ENCODE peak calls at places on chromosomes 4 and X, in nine cellular contexts. Z is MM.1S; Y is RWPE2; F is upper lobe of right lung; E is sigmoid colon; G is CD8-positive, alpha-beta T cell; U is ovary; S is fibroblast of lung; J is esophagus squamous epithelium. O is an unnamed sample.

GRCh38 chr4:18063079-18063478 is 41.5 kb upstream of the LCORL start:
- DNase-seq in F (no peak), G (no peak), E (no peak), U (no peak), Z (no peak), Y (no peak), J (no peak), S (no peak), O (no peak)

GRCh38 chr4:2936773-2937145 is 26.4 kb downstream of the NOP14 start:
- DNase-seq in J (no peak), G (peak; percentile 45), Z (no peak), F (peak; percentile 60), E (peak; percentile 58), Y (peak; percentile 85), S (peak; percentile 85), U (peak; percentile 24), O (no peak)

GRCh38 chr4:170388255-170388654 is 298.5 kb upstream of the AADAT start:
- DNase-seq in F (no peak), Z (no peak), U (no peak), G (no peak), S (peak; percentile 52), Y (no peak), J (no peak), E (no peak), O (peak; percentile 81)

GRCh38 chr4:149056615-149057014 is 614.4 kb upstream of the NR3C2 start:
- DNase-seq in F (no peak), J (no peak), E (no peak), G (no peak), U (no peak), Z (no peak), Y (no peak), S (no peak), O (no peak)

GRCh38 chrX:134146493-134146892 is 90.5 kb upstream of the CCDC160 start:
- DNase-seq in U (no peak), J (no peak), E (no peak), Z (no peak), S (no peak), Y (no peak), F (no peak), G (no peak), O (no peak)

GRCh38 chrX:39852496-39852895 is 245.3 kb downstream of the BCOR start:
- DNase-seq in J (no peak), Y (no peak), G (no peak), U (no peak), E (no peak), S (no peak), Z (no peak), F (no peak), O (no peak)

GRCh38 chr4:185039508-185040273 is 21.4 kb downstream of the HELT start:
- DNase-seq in Y (no peak), Z (peak; percentile 71), E (peak; percentile 71), S (peak; percentile 36), J (no peak), U (peak; percentile 38), F (no peak), G (peak; percentile 47), O (peak; percentile 5)

GRCh38 chr4:87912164-87913004 is 63.1 kb upstream of the SPP1 start:
- DNase-seq in Z (no peak), F (no peak), G (no peak), E (no peak), Y (no peak), S (no peak), U (no peak), J (no peak), O (no peak)

GRCh38 chr4:147808447-147808846 is 76.6 kb downstream of the ARHGAP10 start:
- DNase-seq in J (no peak), Y (no peak), E (no peak), F (no peak), Z (no peak), G (no peak), U (no peak), S (no peak), O (no peak)

GRCh38 chr4:121462660-121463261 is 81.9 kb upstream of the QRFPR start:
- DNase-seq in U (no peak), S (peak; percentile 69), F (no peak), Y (no peak), Z (peak; percentile 83), E (no peak), G (peak; percentile 21), J (no peak), O (peak; percentile 7)

GRCh38 chrX:67503453-67503852 is 40.4 kb upstream of the AR start:
- DNase-seq in E (no peak), G (no peak), Y (no peak), F (no peak), Z (no peak), J (no peak), U (no peak), S (no peak), O (no peak)

GRCh38 chr4:147769386-147769785 is 37.5 kb downstream of the ARHGAP10 start:
- DNase-seq in E (no peak), J (no peak), G (no peak), F (no peak), Z (no peak), Y (no peak), U (no peak), S (peak; percentile 45), O (no peak)

DNA sequence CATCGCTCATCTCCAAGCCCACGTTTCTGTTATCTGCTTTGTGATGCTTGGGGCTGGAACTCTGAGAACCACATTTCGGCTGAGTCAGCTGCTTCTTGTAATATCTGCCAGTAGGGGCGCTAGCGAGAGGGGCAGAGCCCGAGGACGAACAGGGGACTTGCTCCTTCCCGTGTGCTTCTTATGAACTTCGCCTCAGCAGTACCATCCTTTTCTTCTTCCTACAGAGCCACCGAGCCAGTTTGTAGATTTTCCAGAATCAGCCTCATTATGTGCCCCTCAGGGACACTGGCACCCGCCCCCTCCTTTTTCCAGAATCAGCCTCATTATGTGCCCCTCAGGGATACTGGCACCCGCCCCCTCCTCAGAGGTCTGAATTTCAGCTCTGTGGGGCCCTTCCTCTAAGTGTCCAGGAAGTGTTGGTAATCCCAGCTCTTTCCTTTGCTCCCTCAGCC is 441.7 kb upstream of the RASGEF1B start:
- DNase-seq in F (no peak), S (no peak), J (no peak), Z (peak; percentile 42), U (no peak), Y (no peak), E (no peak), G (peak; percentile 53), O (no peak)
- H3K4me3 ChIP-seq in F (no peak overlapping the region), S (no peak overlapping the region), J (no peak overlapping the region), Z (no peak overlapping the region), U (no peak overlapping the region), Y (no peak overlapping the region), E (no peak overlapping the region), G (no peak overlapping the region), O (no peak overlapping the region)

GRCh38 chr4:4880492-4880891 is 21.0 kb downstream of the MSX1 start:
- DNase-seq in F (no peak), U (no peak), E (no peak), Z (no peak), J (no peak), Y (no peak), S (no peak), G (no peak), O (no peak)
- TF ChIP-seq CTCF in F (peak; percentile 24), U (no peak), E (no peak), Z (peak; percentile 18), J (no peak), Y (peak; percentile 55), S (peak; percentile 41), G (no peak), O (no peak)

GRCh38 chrX:45765726-45766125 is 565.0 kb upstream of the DIPK2B start:
- DNase-seq in Z (no peak), G (no peak), Y (no peak), S (no peak), F (no peak), E (no peak), J (no peak), U (no peak), O (no peak)

GRCh38 chrX:45767021-45767491 is 566.4 kb upstream of the DIPK2B start:
- DNase-seq in Y (no peak), Z (no peak), S (peak; percentile 48), F (no peak), J (no peak), G (no peak), U (no peak), E (no peak), O (no peak)

GRCh38 chrX:45769919-45770582 is 569.4 kb upstream of the DIPK2B start:
- DNase-seq in Y (no peak), U (peak; percentile 66), E (peak; percentile 91), F (peak; percentile 85), Z (no peak), J (peak; percentile 2), G (no peak), S (peak; percentile 95), O (no peak)

GRCh38 chrX:45771114-45771513 is 570.4 kb upstream of the DIPK2B start:
- DNase-seq in Z (no peak), Y (peak; percentile 55), G (no peak), F (no peak), U (peak; percentile 21), E (peak; percentile 77), J (no peak), S (peak; percentile 95), O (peak; percentile 75)

GRCh38 chrX:45768666-45769065 is 568.0 kb upstream of the DIPK2B start:
- DNase-seq in J (no peak), Y (no peak), S (no peak), Z (no peak), F (no peak), G (no peak), U (no peak), E (no peak), O (no peak)
- H3K4me3 ChIP-seq in J (peak overlapping the region; percentile 19), Y (peak overlapping the region; percentile 53), S (peak overlapping the region; percentile 98), Z (no peak overlapping the region), F (peak overlapping the region; percentile 57), G (peak overlapping the region; percentile 38), U (peak overlapping the region; percentile 38), E (peak overlapping the region; percentile 47), O (peak overlapping the region; percentile 65)

GRCh38 chrX:71543316-71543715 is 10.4 kb downstream of the OGT start:
- DNase-seq in G (no peak), Y (no peak), E (no peak), J (no peak), Z (no peak), F (no peak), S (peak; percentile 86), U (no peak), O (no peak)

GRCh38 chrX:71545364-71545763 is 12.5 kb downstream of the OGT start:
- DNase-seq in G (peak; percentile 33), E (no peak), F (no peak), J (no peak), U (no peak), Y (no peak), Z (no peak), S (no peak), O (no peak)

GRCh38 chrX:71550578-71550977 is 17.7 kb downstream of the OGT start:
- DNase-seq in E (no peak), Z (no peak), Y (no peak), F (no peak), J (no peak), U (no peak), S (no peak), G (no peak), O (no peak)

GRCh38 chrX:71546879-71547278 is 14.0 kb downstream of the OGT start:
- DNase-seq in Z (no peak), F (no peak), Y (no peak), G (no peak), U (no peak), S (no peak), J (no peak), E (no peak), O (no peak)

DNA sequence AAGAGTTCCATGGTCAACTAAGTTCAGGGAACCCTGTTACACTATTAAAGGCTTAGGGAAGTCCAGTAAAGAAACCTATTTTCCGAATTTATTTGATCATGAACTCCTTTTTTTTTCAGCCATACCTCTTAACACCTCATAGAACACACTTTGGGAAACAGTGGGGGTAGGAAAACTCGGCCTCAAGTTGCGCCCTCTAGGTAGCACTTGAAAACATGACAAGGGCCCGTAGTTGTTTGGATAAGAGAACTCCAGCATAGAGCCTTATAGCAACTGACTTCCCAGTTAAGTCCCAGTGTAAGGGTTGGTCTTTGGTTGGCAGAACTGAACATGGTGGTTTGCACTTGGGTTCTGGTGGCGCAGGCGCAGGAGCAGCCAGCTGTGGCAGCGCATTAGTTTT is 14.4 kb downstream of the OGT start:
- DNase-seq in Y (no peak), G (no peak), J (no peak), S (no peak), U (no peak), Z (no peak), E (no peak), F (no peak), O (no peak)
- TF ChIP-seq CTCF in Y (no peak), G (no peak), J (no peak), S (no peak), U (no peak), Z (no peak), E (no peak), F (no peak), O (no peak)